ENCODE peak calls at places on chromosomes 1 and 21, in four cellular contexts. V, X, C and I are unnamed samples.

GRCh38 chr1:14142397-14143095 is 442.6 kb downstream of the PRDM2 start:
- DNase-seq in V (peak; percentile 29), C (peak; percentile 69), X (no peak), I (no peak)

GRCh38 chr1:174217787-174218574 is 58.7 kb downstream of the RABGAP1L start:
- DNase-seq in X (peak; percentile 8), V (peak; percentile 51), C (peak; percentile 78), I (peak; percentile 40)

GRCh38 chr1:230340778-230341546 is 85.2 kb downstream of the PGBD5 start:
- DNase-seq in X (no peak), V (no peak), C (peak; percentile 50), I (no peak)

GRCh38 chr1:208033236-208033635 is 122.3 kb upstream of the CD34 start:
- DNase-seq in C (no peak), X (no peak), V (no peak), I (no peak)

GRCh38 chr1:202160377-202160940 is at the start of gene PTPN7:
- DNase-seq in C (no peak), V (no peak), X (no peak), I (peak; percentile 58)

GRCh38 chr1:100626397-100626796 is 88.5 kb downstream of the GPR88 start:
- DNase-seq in X (no peak), V (no peak), C (no peak), I (no peak)

GRCh38 chr1:47646676-47647075 is 208.8 kb downstream of the FOXD2 start:
- DNase-seq in C (no peak), X (no peak), V (no peak), I (no peak)

GRCh38 chr1:158028956-158029355 is 35.5 kb downstream of the KIRREL1 start:
- DNase-seq in V (no peak), C (no peak), X (no peak), I (no peak)

GRCh38 chr21:42621828-42622199 is 31.6 kb upstream of the PDE9A start:
- DNase-seq in X (no peak), V (no peak), C (peak; percentile 20), I (peak; percentile 39)

GRCh38 chr1:229102741-229103480 is 168.0 kb upstream of the RAB4A start:
- DNase-seq in C (no peak), X (no peak), V (no peak), I (no peak)

GRCh38 chr1:183577897-183578470 is 12.3 kb downstream of the NCF2 start:
- DNase-seq in V (no peak), X (no peak), C (no peak), I (no peak)

GRCh38 chr1:50156241-50157010 is 47.7 kb downstream of the ELAVL4 start:
- DNase-seq in X (no peak), C (no peak), V (no peak), I (no peak)

GRCh38 chr1:38744452-38745350 is 114.9 kb downstream of the RRAGC start:
- DNase-seq in V (no peak), C (no peak), X (no peak), I (no peak)

GRCh38 chr1:188325211-188325610 is 1496.5 kb downstream of the PLA2G4A start:
- DNase-seq in X (no peak), C (no peak), V (no peak), I (no peak)